ENCODE peak calls at places on chromosomes 4 and X, in nine cellular contexts. R is OCI-LY7; T is esophagus squamous epithelium; W is kidney epithelial cell; A is mucosa of descending colon; U is foreskin fibroblast; N is Karpas-422; F is dorsolateral prefrontal cortex; V is naive thymus-derived CD4-positive, alpha-beta T cell. Z is an unnamed sample.

GRCh38 chr4:137375111-137375850 is 157.0 kb downstream of the PCDH18 start:
- DNase-seq in N (no peak), V (no peak), T (no peak), A (no peak), U (no peak), W (no peak), F (no peak), R (no peak), Z (no peak)

GRCh38 chr4:4666693-4667642 is 125.1 kb upstream of the STX18 start:
- DNase-seq in V (no peak), N (no peak), R (no peak), W (no peak), T (no peak), A (no peak), F (no peak), U (peak), Z (no peak)

GRCh38 chr4:1715002-1715761 is 3.1 kb upstream of the SLBP start:
- DNase-seq in W (no peak), U (peak), N (no peak), V (no peak), A (no peak), R (peak), T (no peak), F (peak), Z (no peak)

GRCh38 chr4:176340871-176341685 is 21.3 kb downstream of the SPCS3 start:
- DNase-seq in T (no peak), N (peak), R (peak), W (no peak), F (no peak), V (no peak), A (peak), U (peak), Z (no peak)

GRCh38 chr4:130257271-130257670 is 1161.3 kb downstream of the C4orf33 start:
- DNase-seq in F (no peak), U (peak), W (peak), A (no peak), R (no peak), T (no peak), V (no peak), N (no peak), Z (no peak)

GRCh38 chr4:83353516-83353915 is 18.9 kb upstream of the HPSE start:
- DNase-seq in R (no peak), V (no peak), T (no peak), F (no peak), W (no peak), N (no peak), U (no peak), A (no peak), Z (no peak)

GRCh38 chr4:1556541-1557220 is 127.4 kb downstream of the FAM53A start:
- DNase-seq in F (no peak), V (no peak), U (no peak), N (no peak), A (no peak), T (no peak), R (no peak), W (no peak), Z (no peak)

GRCh38 chr4:184574861-184575260 is 74.4 kb downstream of the CASP3 start:
- DNase-seq in T (no peak), R (no peak), V (no peak), A (no peak), W (no peak), N (no peak), U (no peak), F (no peak), Z (peak)

GRCh38 chrX:3226087-3226486 is 120.4 kb downstream of the MXRA5 start:
- DNase-seq in N (no peak), T (no peak), W (no peak), F (no peak), A (no peak), V (no peak), R (no peak), U (no peak), Z (no peak)

GRCh38 chr4:150720973-150721518 is 139.1 kb downstream of the MAB21L2 start:
- DNase-seq in A (no peak), T (no peak), N (no peak), U (no peak), V (no peak), W (no peak), F (no peak), R (no peak), Z (no peak)

GRCh38 chr4:135065366-135065765 is 863.8 kb upstream of the PABPC4L start:
- DNase-seq in W (no peak), U (no peak), N (no peak), T (no peak), V (no peak), A (no peak), F (no peak), R (no peak), Z (no peak)

GRCh38 chrX:19869195-19869594 is 18.2 kb downstream of the SH3KBP1 start:
- DNase-seq in A (no peak), U (no peak), R (peak), F (no peak), W (no peak), V (no peak), T (no peak), N (peak), Z (no peak)

GRCh38 chr4:154616287-154616686 is 3.8 kb upstream of the FGG start:
- DNase-seq in R (no peak), W (no peak), N (no peak), F (no peak), V (no peak), T (no peak), A (peak), U (no peak), Z (no peak)

GRCh38 chr4:100302061-100303026 is 112.1 kb upstream of the DDIT4L start:
- DNase-seq in R (no peak), T (no peak), F (no peak), V (no peak), N (no peak), A (no peak), U (no peak), W (no peak), Z (no peak)

GRCh38 chr4:100294356-100294755 is 104.1 kb upstream of the DDIT4L start:
- DNase-seq in A (no peak), W (no peak), F (no peak), V (no peak), R (no peak), T (no peak), N (no peak), U (peak), Z (no peak)

GRCh38 chr4:100299441-100299840 is 109.2 kb upstream of the DDIT4L start:
- DNase-seq in V (no peak), N (no peak), F (no peak), R (no peak), W (no peak), T (no peak), U (peak), A (no peak), Z (no peak)

GRCh38 chr4:100295792-100296191 is 105.5 kb upstream of the DDIT4L start:
- DNase-seq in U (peak), V (no peak), T (no peak), N (no peak), R (no peak), A (no peak), F (no peak), W (no peak), Z (no peak)

DNA sequence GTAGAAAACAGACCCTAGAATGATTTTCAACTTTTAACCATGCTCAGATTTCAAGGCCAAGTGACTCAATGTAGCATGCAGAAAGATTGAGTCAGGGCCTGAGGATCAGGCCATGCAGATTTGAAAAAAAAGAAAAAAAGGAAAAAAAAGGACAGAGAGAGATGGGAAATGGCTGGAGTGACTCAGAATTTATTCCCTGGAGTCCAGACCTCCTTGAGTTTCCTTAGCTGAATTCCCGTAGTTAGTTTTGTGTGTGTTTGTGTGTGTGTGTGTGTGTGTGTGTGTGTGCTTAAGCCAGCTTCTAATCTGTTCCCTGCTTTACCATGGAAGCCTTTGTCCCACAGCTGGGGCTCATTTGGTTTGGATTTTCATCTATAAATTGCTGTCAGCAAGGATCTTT is 108.8 kb upstream of the DDIT4L start:
- DNase-seq in W (peak), A (peak), F (no peak), T (no peak), V (no peak), N (no peak), R (no peak), U (peak), Z (peak)
- H3K4me3 ChIP-seq in W (no peak), A (no peak), F (no peak), T (no peak), V (no peak), N (no peak), R (no peak), U (no peak), Z (no peak)

GRCh38 chrX:101417190-101417589 is 9.2 kb downstream of the HNRNPH2 start:
- DNase-seq in W (no peak), F (no peak), N (peak), A (no peak), V (no peak), R (no peak), T (no peak), U (no peak), Z (no peak)
- H3K4me3 ChIP-seq in W (no peak), F (no peak), N (no peak), A (no peak), V (no peak), R (no peak), T (no peak), U (no peak), Z (no peak)

GRCh38 chrX:129631850-129632249 is 22.9 kb downstream of the APLN start:
- DNase-seq in V (no peak), N (no peak), U (peak), T (no peak), A (no peak), F (no peak), R (no peak), W (no peak), Z (no peak)

GRCh38 chrX:129637217-129638109 is 17.3 kb downstream of the APLN start:
- DNase-seq in T (peak), A (peak), U (peak), W (no peak), R (peak), F (peak), N (peak), V (peak), Z (peak)

GRCh38 chrX:129632443-129632842 is 22.3 kb downstream of the APLN start:
- DNase-seq in W (no peak), V (no peak), R (no peak), N (no peak), T (no peak), A (no peak), U (peak), F (no peak), Z (no peak)

GRCh38 chrX:129636175-129636681 is 18.5 kb downstream of the APLN start:
- DNase-seq in F (no peak), V (no peak), N (no peak), T (no peak), A (peak), R (no peak), W (no peak), U (no peak), Z (no peak)

DNA sequence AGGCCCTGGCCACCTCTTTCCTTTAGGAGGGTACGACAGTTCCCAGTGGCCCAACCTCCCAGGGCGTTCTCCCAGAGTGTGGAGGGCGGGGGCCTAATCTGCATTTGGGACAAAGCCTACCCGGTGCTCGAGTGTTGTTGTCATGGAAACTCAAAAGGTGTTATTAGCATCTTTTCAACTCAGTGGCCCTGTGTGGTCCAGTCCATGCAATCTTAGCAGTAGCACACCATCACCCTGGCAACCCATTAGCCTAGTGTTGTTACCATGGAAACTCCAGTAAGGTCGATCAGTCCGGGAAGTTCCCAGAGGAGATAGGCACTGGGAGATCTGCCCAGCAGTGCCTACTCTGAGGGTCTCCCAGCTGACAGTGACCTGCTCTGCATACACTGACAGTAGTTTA is 20.2 kb downstream of the APLN start:
- DNase-seq in U (no peak), R (no peak), A (no peak), F (no peak), T (no peak), W (no peak), N (no peak), V (no peak), Z (no peak)
- H3K4me3 ChIP-seq in U (no peak), R (no peak), A (no peak), F (no peak), T (no peak), W (no peak), N (no peak), V (no peak), Z (no peak)

GRCh38 chr4:100190643-100191600 is 654 bp upstream of the DDIT4L start:
- DNase-seq in U (peak), V (no peak), W (no peak), N (no peak), R (no peak), F (no peak), T (no peak), A (no peak), Z (no peak)
- H3K4me3 ChIP-seq in U (peak), V (peak), W (peak), N (no peak), R (no peak), F (peak), T (peak), A (no peak), Z (peak)

DNA sequence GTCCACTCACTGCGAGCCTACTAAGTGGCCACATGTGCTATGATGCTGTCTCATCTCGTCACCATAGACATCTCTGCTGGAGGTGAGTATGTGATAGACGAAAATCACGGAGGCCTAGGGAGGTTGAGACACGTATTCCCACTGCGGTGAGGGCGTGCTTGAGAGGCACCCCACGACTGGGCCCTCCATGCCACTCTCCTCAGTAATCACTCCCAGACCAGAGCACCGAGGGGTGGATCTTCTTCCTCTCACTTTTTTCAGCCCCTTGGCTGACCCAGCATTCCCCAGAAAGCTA is 29.0 kb downstream of the AFAP1 start:
- DNase-seq in A (no peak), W (no peak), U (no peak), V (no peak), R (no peak), N (no peak), F (no peak), T (no peak), Z (no peak)
- H3K4me3 ChIP-seq in A (no peak), W (no peak), U (peak), V (no peak), R (no peak), N (no peak), F (no peak), T (peak), Z (no peak)

GRCh38 chr4:113293043-113293560 is 243.6 kb downstream of the ANK2 start:
- DNase-seq in A (no peak), V (no peak), W (no peak), U (peak), R (no peak), F (no peak), T (no peak), N (no peak), Z (peak)
- H3K4me3 ChIP-seq in A (no peak), V (no peak), W (no peak), U (peak), R (no peak), F (peak), T (peak), N (no peak), Z (peak)

GRCh38 chr4:55037728-55038127 is 87.7 kb downstream of the KDR start:
- DNase-seq in F (no peak), T (no peak), V (no peak), N (no peak), A (no peak), R (no peak), U (no peak), W (no peak), Z (no peak)
- H3K4me3 ChIP-seq in F (no peak), T (no peak), V (no peak), N (no peak), A (no peak), R (no peak), U (no peak), W (no peak), Z (no peak)